ENCODE peak calls at places on chromosomes 3 and 15, in four cellular contexts. M, Z, R and A are unnamed samples.
A peak's percentile ranks its signal among the peaks of the same experiment; 100 is the strongest.

GRCh38 chr15:50180091-50180490 is 1.9 kb upstream of the SLC27A2 start:
- DNase-seq in R (no peak), M (no peak), Z (no peak), A (no peak)

GRCh38 chr3:43180027-43180426 is 74.1 kb upstream of the POMGNT2 start:
- DNase-seq in Z (peak; percentile 51), R (peak; percentile 88), M (no peak), A (no peak)

GRCh38 chr3:52181543-52181942 is 16.4 kb upstream of the ALAS1 start:
- DNase-seq in R (peak; percentile 53), M (no peak), Z (no peak), A (no peak)

GRCh38 chr15:100764778-100765457 is 114.7 kb upstream of the ALDH1A3 start:
- DNase-seq in R (peak; percentile 64), Z (no peak), M (no peak), A (no peak)

GRCh38 chr3:147654827-147655226 is 245.7 kb downstream of the ZIC1 start:
- DNase-seq in Z (no peak), R (no peak), M (no peak), A (no peak)

GRCh38 chr3:11447584-11448200 is 175.5 kb downstream of the ATG7 start:
- DNase-seq in Z (no peak), M (no peak), R (no peak), A (no peak)

GRCh38 chr3:169564883-169565282 is 98.6 kb downstream of the MECOM start:
- DNase-seq in M (no peak), Z (no peak), R (no peak), A (no peak)

GRCh38 chr3:99758502-99759177 is 59.0 kb upstream of the CMSS1 start:
- DNase-seq in Z (no peak), R (no peak), M (no peak), A (no peak)

GRCh38 chr3:71339049-71339448 is 244.5 kb downstream of the FOXP1 start:
- DNase-seq in R (no peak), M (no peak), Z (no peak), A (no peak)

GRCh38 chr3:153103406-153103945 is 58.5 kb upstream of the RAP2B start:
- DNase-seq in R (no peak), M (no peak), Z (no peak), A (no peak)

GRCh38 chr15:78216276-78217229 is 17.8 kb downstream of the ACSBG1 start:
- DNase-seq in R (peak; percentile 50), M (peak; percentile 75), Z (no peak), A (no peak)

GRCh38 chr3:24273491-24273890 is 221.2 kb downstream of the THRB start:
- DNase-seq in R (no peak), Z (no peak), M (no peak), A (no peak)

GRCh38 chr15:59814409-59814808 is 125.3 kb upstream of the BNIP2 start:
- DNase-seq in M (no peak), R (no peak), Z (peak; percentile 62), A (no peak)

GRCh38 chr3:18208856-18209255 is 216.3 kb downstream of the SATB1 start:
- DNase-seq in Z (no peak), R (no peak), M (no peak), A (no peak)
- H3K9me3 ChIP-seq in Z (no peaks in the 10 kb centered on the region), R (no peaks in the 10 kb centered on the region), M (no peaks in the 10 kb centered on the region), A (no peaks in the 10 kb centered on the region)

GRCh38 chr3:144361002-144361401 is 389.4 kb downstream of the DIPK2A start:
- DNase-seq in M (no peak), Z (no peak), R (no peak), A (no peak)

GRCh38 chr3:144369151-144369879 is 397.7 kb downstream of the DIPK2A start:
- DNase-seq in R (no peak), Z (no peak), M (no peak), A (no peak)

GRCh38 chr3:144364797-144365196 is 393.2 kb downstream of the DIPK2A start:
- DNase-seq in Z (no peak), M (no peak), R (peak; percentile 15), A (no peak)

GRCh38 chr3:144362126-144362525 is 390.5 kb downstream of the DIPK2A start:
- DNase-seq in R (peak; percentile 63), M (no peak), Z (no peak), A (no peak)

DNA sequence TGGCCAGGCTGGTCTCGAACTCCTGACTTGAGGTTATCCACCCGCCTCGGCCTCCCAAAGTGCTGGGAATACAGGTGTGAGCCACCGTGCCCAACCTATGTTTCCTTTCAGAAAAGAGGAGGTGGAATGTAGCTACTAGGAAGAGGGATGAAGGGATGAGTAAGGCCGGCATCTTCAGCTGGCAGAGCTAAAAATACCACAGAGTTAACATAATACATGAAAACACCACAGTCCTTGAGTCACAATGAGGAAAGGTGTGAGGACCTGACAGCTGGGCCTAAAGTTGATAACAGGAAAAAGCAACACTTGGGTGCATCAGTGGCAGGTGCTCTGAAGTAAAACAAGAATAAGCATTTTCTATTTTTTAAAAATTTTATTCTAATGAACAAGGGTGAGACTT is 392.2 kb downstream of the DIPK2A start:
- DNase-seq in M (no peak), R (no peak), Z (no peak), A (no peak)
- H3K9me3 ChIP-seq in M (no peaks in the 10 kb centered on the region), R (peaks cover 3% of the 10 kb centered on the region), Z (no peaks in the 10 kb centered on the region), A (no peaks in the 10 kb centered on the region)

GRCh38 chr15:39016706-39017105 is 452.1 kb upstream of the RASGRP1 start:
- DNase-seq in Z (no peak), R (no peak), M (no peak), A (no peak)

GRCh38 chr15:39018966-39019365 is 454.4 kb upstream of the RASGRP1 start:
- DNase-seq in Z (no peak), M (no peak), R (no peak), A (no peak)

GRCh38 chr15:39014682-39015081 is 450.1 kb upstream of the RASGRP1 start:
- DNase-seq in M (no peak), R (no peak), Z (no peak), A (no peak)

GRCh38 chr15:39009740-39010139 is 445.1 kb upstream of the RASGRP1 start:
- DNase-seq in Z (no peak), M (no peak), R (no peak), A (no peak)

DNA sequence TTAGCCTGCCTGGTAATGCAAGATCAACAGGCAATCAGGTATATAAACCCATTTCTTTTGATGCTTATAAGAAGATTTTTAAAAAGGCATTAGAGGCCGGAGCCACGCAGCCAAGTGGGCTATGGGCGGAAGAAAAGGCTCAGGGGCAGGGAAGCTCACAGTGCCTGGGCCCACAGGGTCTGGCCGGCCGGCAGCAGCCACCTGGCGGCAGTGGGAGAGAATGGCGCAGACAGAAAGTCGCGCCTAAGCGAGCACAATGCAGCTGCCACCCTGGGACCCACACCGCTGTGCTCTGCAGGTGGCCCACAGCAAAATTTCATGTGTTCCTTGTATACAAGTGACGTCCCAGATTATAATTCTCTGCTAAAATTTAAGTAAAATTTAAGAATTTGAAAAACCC is 448.6 kb upstream of the RASGRP1 start:
- DNase-seq in M (no peak), Z (no peak), R (no peak), A (no peak)
- H3K9me3 ChIP-seq in M (peaks cover 11% of the 10 kb centered on the region), Z (peaks cover 6% of the 10 kb centered on the region), R (peaks cover 39% of the 10 kb centered on the region), A (no peaks in the 10 kb centered on the region)

DNA sequence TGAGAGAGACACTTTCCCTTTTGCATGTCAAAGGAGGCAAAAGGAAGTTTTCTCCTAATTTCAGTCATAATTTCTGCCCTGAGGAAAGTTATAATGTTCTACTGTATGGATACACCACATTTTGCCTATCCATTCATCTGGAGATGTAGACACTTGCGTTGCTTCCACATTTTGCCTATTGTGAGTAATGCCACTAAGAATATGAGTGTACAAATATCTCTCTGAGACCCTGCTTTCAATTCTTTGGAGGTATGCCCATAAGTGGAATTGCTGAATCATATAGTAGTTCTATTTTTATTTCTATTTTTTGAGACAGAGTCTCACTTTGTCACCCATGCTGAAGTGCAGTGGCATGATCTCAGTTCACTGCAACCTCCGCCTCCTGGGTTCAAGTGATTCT is 3.6 kb upstream of the CD276 start:
- DNase-seq in Z (no peak), R (no peak), M (no peak), A (no peak)
- H3K9me3 ChIP-seq in Z (no peaks in the 10 kb centered on the region), R (no peaks in the 10 kb centered on the region), M (no peaks in the 10 kb centered on the region), A (no peaks in the 10 kb centered on the region)